ENCODE peak calls at places on chromosomes 4 and X, in six cellular contexts. J, L, B, C, O and N are unnamed samples.
A peak's percentile ranks its signal among the peaks of the same experiment; 100 is the strongest.

GRCh38 chrX:113548308-113549015 is 707.8 kb upstream of the AMOT start:
- DNase-seq in J (no peak), L (no peak), B (no peak), C (no peak), O (no peak), N (no peak)

GRCh38 chr4:184439856-184440592 is 34.3 kb downstream of the IRF2 start:
- DNase-seq in J (no peak), L (no peak), B (no peak), C (no peak), O (no peak), N (no peak)

GRCh38 chr4:83282049-83282535 is 2.5 kb downstream of the COQ2 start:
- DNase-seq in J (peak; percentile 50), L (peak; percentile 11), B (peak; percentile 64), C (peak; percentile 37), O (peak; percentile 46), N (peak; percentile 74)

GRCh38 chrX:121308276-121308805 is 260.9 kb downstream of the GLUD2 start:
- DNase-seq in J (peak; percentile 12), L (peak; percentile 41), B (peak; percentile 1), C (peak; percentile 67), O (no peak), N (peak; percentile 32)

GRCh38 chrX:78514852-78515251 is 144.3 kb downstream of the RTL3 start:
- DNase-seq in J (peak; percentile 23), L (no peak), B (no peak), C (peak; percentile 37), O (no peak), N (peak; percentile 7)

GRCh38 chrX:40145670-40146470 is 48.1 kb upstream of the BCOR start:
- DNase-seq in J (no peak), L (no peak), B (no peak), C (no peak), O (no peak), N (no peak)

GRCh38 chr4:11165052-11165451 is 263.6 kb downstream of the HS3ST1 start:
- DNase-seq in J (peak; percentile 54), L (no peak), B (no peak), C (no peak), O (no peak), N (no peak)

GRCh38 chrX:110310000-110310790 is 7.7 kb downstream of the AMMECR1 start:
- DNase-seq in J (no peak), L (no peak), B (no peak), C (no peak), O (no peak), N (no peak)

GRCh38 chr4:2320746-2321145 is 58.8 kb upstream of the MXD4 start:
- DNase-seq in J (no peak), L (no peak), B (no peak), C (no peak), O (no peak), N (no peak)

GRCh38 chr4:174317531-174317930 is 33.8 kb downstream of the CEP44 start:
- DNase-seq in J (no peak), L (no peak), B (no peak), C (no peak), O (no peak), N (no peak)

GRCh38 chr4:162659716-162660115 is 495.9 kb upstream of the FSTL5 start:
- DNase-seq in J (peak; percentile 47), L (no peak), B (no peak), C (peak; percentile 25), O (no peak), N (no peak)

GRCh38 chr4:148717988-148718387 is 275.8 kb upstream of the NR3C2 start:
- DNase-seq in J (no peak), L (no peak), B (no peak), C (no peak), O (no peak), N (no peak)